ENCODE peak calls at places on chromosomes 16 and 17, in ten cellular contexts. O is AG10803, V is HCT116, D is fibroblast of the aortic adventitia, A is A549, Z is body of pancreas, U is adrenal gland, S is mammary epithelial cell, I is cardiac fibroblast, Q is Panc1. F is an unnamed sample.

GRCh38 chr16:53911506-53911905 is 207.6 kb downstream of the FTO start:
- DNase-seq in O (peak), V (no peak), D (no peak), A (no peak), Z (no peak), U (no peak), S (no peak), I (peak), Q (no peak), F (peak)

GRCh38 chr16:21217121-21217520 is 5.7 kb upstream of the ZP2 start:
- DNase-seq in O (no peak), V (no peak), D (no peak), A (no peak), Z (no peak), U (no peak), S (no peak), I (no peak), Q (no peak), F (no peak)

GRCh38 chr16:13158427-13158826 is 257.0 kb downstream of the SHISA9 start:
- DNase-seq in O (no peak), V (no peak), D (no peak), A (no peak), Z (no peak), U (no peak), S (no peak), I (no peak), Q (no peak), F (no peak)

GRCh38 chr17:57605734-57606105 is 139.4 kb downstream of the CCDC182 start:
- DNase-seq in O (no peak), V (no peak), D (no peak), A (no peak), Z (no peak), U (no peak), S (no peak), I (no peak), Q (no peak), F (no peak)

GRCh38 chr17:59668816-59669215 is 38.4 kb downstream of the PTRH2 start:
- DNase-seq in O (peak), V (peak), D (peak), A (no peak), Z (no peak), U (no peak), S (peak), I (peak), Q (no peak), F (peak)

GRCh38 chr17:75872434-75873351 is 5.7 kb downstream of the TRIM47 start:
- DNase-seq in O (peak), V (no peak), D (peak), A (peak), Z (peak), U (peak), S (peak), I (peak), Q (no peak), F (no peak)

GRCh38 chr17:67422887-67423286 is 45.8 kb downstream of the PITPNC1 start:
- DNase-seq in O (no peak), V (peak), D (no peak), A (no peak), Z (no peak), U (no peak), S (no peak), I (peak), Q (no peak), F (no peak)

GRCh38 chr17:48633266-48633816 is 7.2 kb upstream of the HOXB9 start:
- DNase-seq in O (no peak), V (no peak), D (no peak), A (no peak), Z (no peak), U (no peak), S (no peak), I (no peak), Q (no peak), F (no peak)

GRCh38 chr16:89670496-89671431 is 13.1 kb downstream of the SPATA33 start:
- DNase-seq in O (no peak), V (no peak), D (peak), A (no peak), Z (no peak), U (no peak), S (peak), I (peak), Q (no peak), F (no peak)

GRCh38 chr17:56392274-56392673 is 201.2 kb upstream of the NOG start:
- DNase-seq in O (no peak), V (no peak), D (no peak), A (no peak), Z (no peak), U (no peak), S (no peak), I (no peak), Q (no peak), F (no peak)

GRCh38 chr17:31900877-31901276 is 631 bp downstream of the UTP6 start:
- DNase-seq in O (peak), V (no peak), D (peak), A (peak), Z (no peak), U (no peak), S (peak), I (peak), Q (no peak), F (no peak)

GRCh38 chr17:37506678-37507077 is 17.0 kb downstream of the DUSP14 start:
- DNase-seq in O (no peak), V (peak), D (no peak), A (peak), Z (no peak), U (no peak), S (peak), I (peak), Q (no peak), F (no peak)

GRCh38 chr17:40422990-40423611 is 5.4 kb upstream of the TOP2A start:
- DNase-seq in O (no peak), V (peak), D (no peak), A (peak), Z (no peak), U (no peak), S (no peak), I (no peak), Q (no peak), F (no peak)

GRCh38 chr17:17439971-17440843 is 36.6 kb upstream of the MED9 start:
- DNase-seq in O (no peak), V (peak), D (peak), A (peak), Z (peak), U (peak), S (peak), I (peak), Q (no peak), F (no peak)

GRCh38 chr17:11935734-11936406 is 61.4 kb downstream of the ZNF18 start:
- DNase-seq in O (peak), V (peak), D (peak), A (no peak), Z (peak), U (peak), S (peak), I (peak), Q (peak), F (no peak)

GRCh38 chr16:82793550-82794244 is 166.9 kb downstream of the CDH13 start:
- DNase-seq in O (no peak), V (no peak), D (peak), A (no peak), Z (no peak), U (no peak), S (no peak), I (no peak), Q (no peak), F (no peak)

GRCh38 chr17:76417499-76418143 is 33.2 kb downstream of the SPHK1 start:
- DNase-seq in O (no peak), V (no peak), D (peak), A (no peak), Z (peak), U (peak), S (no peak), I (no peak), Q (no peak), F (no peak)

DNA sequence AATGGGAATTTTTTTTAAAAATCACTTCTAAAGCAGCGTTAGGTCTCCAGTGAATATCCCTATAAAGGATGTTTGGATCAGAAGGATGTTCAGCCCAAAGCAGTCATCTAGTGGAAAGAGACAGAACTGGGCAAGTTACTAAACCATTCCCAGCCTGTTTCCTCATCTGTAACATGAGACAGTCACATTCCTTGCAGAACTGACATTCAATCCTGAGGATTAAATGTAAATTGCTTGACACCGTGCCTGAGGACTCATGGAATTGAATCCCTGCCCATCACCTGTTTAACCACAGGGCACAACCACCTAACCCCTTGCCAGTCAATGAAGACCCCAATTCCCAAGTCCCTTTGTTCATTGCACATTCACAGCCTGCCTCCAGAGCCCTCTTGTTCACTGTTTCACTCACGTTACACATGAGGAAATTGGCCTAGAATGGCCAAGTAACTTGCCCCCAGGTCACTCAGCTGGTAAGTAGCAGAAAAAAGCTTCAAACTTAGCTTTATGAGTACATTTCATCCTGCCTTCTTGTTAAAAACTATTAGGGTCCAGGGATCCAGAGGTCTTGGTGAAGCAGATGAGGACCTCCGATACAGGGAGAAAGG is 1.4 kb downstream of the CMTM2 start:
- DNase-seq in O (peak), V (no peak), D (peak), A (no peak), Z (no peak), U (no peak), S (peak), I (peak), Q (no peak), F (peak)
- TF ChIP-seq CTCF in O (peak), V (no peak), D (peak), A (no peak), Z (no peak), U (no peak), S (peak), I (peak), Q (no peak), F (peak)

DNA sequence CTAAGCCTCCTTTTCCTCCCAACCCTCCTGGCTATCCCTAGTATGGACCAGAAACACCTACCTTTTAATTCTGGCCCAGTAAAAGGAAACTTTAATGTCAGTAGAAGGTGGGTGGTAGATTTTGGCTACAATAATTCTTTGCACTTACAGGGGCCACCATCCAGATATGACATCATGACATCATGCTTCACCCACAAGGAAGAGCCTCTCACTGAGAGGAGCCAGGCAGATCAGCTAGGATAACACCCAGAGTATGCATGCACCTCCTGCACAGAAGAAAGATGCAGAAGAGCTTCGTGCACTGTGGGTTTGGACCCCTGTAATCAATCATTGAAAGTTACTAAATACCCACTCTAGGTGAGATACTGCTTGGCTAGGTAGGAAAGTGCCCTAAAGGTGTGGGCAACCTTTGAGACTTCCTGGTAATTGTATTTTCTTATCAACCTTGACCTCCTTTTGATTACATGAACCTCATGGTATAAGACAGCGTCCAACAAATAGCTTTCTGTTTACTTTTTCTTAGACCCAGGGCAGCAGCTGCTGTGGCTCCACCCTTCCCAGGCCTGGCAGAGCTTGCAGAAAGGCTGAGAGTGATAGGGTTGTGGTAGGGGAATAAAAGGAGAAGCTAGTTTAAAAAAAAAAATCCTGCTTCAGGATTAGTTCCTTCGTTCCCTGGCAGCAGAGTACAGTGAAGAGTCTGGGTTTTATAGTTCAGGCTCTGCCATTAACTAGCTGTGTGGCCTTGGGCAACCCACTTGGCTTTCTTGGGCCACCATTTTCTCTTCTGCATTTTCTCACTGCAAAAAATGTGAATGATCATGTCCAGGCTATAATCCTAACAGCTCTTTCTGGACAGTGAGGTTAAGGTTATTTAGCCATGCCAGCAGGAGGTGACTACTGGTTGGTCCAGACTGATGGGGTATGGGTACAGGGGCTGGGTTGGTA is 6.2 kb downstream of the MAP3K14 start:
- DNase-seq in O (no peak), V (no peak), D (peak), A (no peak), Z (peak), U (peak), S (no peak), I (no peak), Q (no peak), F (no peak)
- H3K4me3 ChIP-seq in O (no peak), V (no peak), D (no peak), A (peak), Z (no peak), U (no peak), S (no peak), I (no peak), Q (no peak), F (no peak)

DNA sequence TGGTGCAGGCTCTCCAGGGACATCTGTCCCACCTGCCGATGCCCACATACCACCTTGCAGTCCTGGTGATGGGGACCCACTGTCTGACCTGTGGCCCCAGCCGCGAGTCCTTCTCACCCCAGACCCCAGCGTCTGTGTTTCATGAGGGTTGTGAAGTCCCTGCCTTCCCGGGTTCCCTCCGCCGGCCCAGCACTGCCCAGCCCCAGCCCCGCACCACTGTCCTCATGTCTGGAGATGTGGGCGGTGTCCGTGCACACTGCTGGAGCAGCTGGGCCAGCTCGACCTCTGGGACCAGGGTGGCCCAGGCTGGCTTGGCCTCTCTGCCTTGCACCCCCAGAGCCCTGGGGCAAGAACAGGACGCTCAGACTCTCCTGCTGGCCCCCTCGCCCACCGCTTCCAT is 199.5 kb upstream of the CIBAR2 start:
- DNase-seq in O (no peak), V (no peak), D (no peak), A (no peak), Z (no peak), U (no peak), S (no peak), I (no peak), Q (no peak), F (no peak)
- TF ChIP-seq CTCF in O (no peak), V (no peak), D (no peak), A (no peak), Z (no peak), U (no peak), S (no peak), I (no peak), Q (no peak), F (no peak)

DNA sequence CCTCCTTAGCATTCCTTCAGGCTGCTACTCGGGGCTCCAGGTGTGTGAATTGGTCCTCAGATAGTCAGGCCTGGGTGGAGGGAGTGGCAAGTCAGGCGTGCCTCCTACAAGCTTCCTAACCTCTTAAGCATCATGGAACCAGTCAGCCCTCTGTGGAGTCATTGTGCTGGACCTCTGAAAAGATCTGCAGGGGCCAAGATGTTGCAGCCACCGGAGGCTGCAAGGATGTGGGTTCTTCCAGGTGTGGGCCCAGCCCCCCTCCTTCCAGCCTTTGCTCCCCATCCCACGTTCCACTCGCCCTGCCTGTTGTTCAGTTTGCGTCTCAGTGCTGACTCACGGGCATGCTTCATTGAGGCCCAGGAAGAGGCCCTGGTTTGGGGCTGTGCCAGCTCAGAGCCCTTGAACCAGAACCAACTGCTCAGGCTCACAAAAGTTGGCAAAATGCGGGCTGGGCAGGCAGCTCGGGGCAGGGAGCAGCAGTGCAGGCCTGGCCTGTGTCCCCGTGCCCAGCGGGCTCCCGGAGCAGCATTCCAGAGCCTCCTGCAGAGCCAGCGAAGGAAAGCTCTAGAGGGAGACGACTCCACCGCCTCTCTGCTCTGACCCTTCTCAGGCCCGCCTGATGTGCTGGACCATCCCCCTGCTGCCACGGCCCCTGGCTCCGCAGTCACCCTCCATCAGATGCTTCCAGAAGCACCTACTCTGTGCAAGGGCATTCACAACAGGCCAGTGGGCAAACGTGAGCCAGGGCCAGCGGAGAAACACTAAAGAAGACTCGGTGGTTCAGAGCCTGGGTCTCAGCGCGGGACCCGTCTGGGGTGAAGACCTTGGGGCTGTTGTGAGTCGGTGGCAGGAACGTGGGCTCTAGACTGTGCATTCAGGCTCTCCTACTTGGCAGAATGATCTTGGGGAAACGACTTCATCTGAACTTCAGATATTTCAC is 7.5 kb downstream of the LDHD start:
- DNase-seq in O (peak), V (peak), D (peak), A (peak), Z (peak), U (peak), S (peak), I (peak), Q (no peak), F (peak)
- H3K4me3 ChIP-seq in O (no peak), V (peak), D (no peak), A (no peak), Z (no peak), U (no peak), S (peak), I (no peak), Q (no peak), F (no peak)

GRCh38 chr17:16353702-16354174 is 469 bp upstream of the CENPV start:
- DNase-seq in O (no peak), V (no peak), D (no peak), A (no peak), Z (no peak), U (no peak), S (no peak), I (no peak), Q (no peak), F (no peak)
- TF ChIP-seq CTCF in O (no peak), V (no peak), D (no peak), A (no peak), Z (no peak), U (no peak), S (no peak), I (no peak), Q (peak), F (no peak)

GRCh38 chr16:84806256-84806889 is 13.4 kb upstream of the CRISPLD2 start:
- DNase-seq in O (peak), V (no peak), D (peak), A (peak), Z (no peak), U (peak), S (no peak), I (peak), Q (peak), F (peak)
- H3K4me3 ChIP-seq in O (no peak), V (peak), D (no peak), A (peak), Z (no peak), U (no peak), S (no peak), I (peak), Q (no peak), F (peak)

DNA sequence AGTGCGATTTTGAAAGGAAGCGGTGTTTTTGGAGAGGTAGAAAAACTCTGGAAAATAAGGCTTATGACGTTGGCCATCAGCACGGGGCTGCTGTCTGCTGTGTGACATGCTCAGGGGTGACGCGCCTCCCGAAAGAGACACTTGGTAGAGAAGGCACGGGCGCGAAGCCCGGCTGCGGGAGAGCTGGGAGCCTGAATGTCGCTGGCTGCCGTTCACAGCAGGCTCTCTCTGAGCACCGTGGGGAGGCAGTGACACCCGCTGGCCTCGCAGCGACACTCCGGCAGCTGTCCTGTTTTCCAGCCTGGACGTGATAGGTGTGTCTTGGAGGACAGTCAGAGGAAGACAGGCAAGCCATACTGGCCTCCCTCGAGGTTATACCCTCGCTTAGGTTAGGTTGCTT is 759.1 kb upstream of the RBFOX1 start:
- DNase-seq in O (no peak), V (no peak), D (no peak), A (no peak), Z (no peak), U (peak), S (no peak), I (no peak), Q (no peak), F (no peak)
- TF ChIP-seq CTCF in O (no peak), V (no peak), D (no peak), A (no peak), Z (peak), U (no peak), S (no peak), I (no peak), Q (peak), F (no peak)

GRCh38 chr16:28865722-28866453 is 2.2 kb downstream of the SH2B1 start:
- DNase-seq in O (no peak), V (no peak), D (no peak), A (no peak), Z (no peak), U (no peak), S (no peak), I (no peak), Q (no peak), F (no peak)
- H3K4me3 ChIP-seq in O (no peak), V (no peak), D (peak), A (no peak), Z (no peak), U (no peak), S (no peak), I (no peak), Q (no peak), F (no peak)